ENCODE peak calls at places on chromosomes 11 and 22, in six cellular contexts. One of them, this sample, is unnamed.

GRCh38 chr11:44621140-44621681 is 55.7 kb downstream of the CD82 start:
- DNase-seq in mesenchymal stem cell: peak; percentile 74
- DNase-seq in IMR-90: peak; percentile 41
- DNase-seq in H1: peak; percentile 98
- DNase-seq in trophoblast cell: peak; percentile 81
- DNase-seq in neuronal stem cell: peak; percentile 81
- DNase-seq in this sample: peak; percentile 86

GRCh38 chr11:24373516-24373915 is 123.3 kb upstream of the LUZP2 start:
- DNase-seq in trophoblast cell: no peak
- DNase-seq in H1: no peak
- DNase-seq in IMR-90: peak; percentile 3
- DNase-seq in neuronal stem cell: no peak
- DNase-seq in mesenchymal stem cell: peak; percentile 81
- DNase-seq in this sample: no peak

GRCh38 chr11:11211186-11211585 is 141.9 kb downstream of the CSNK2A3 start:
- DNase-seq in trophoblast cell: peak; percentile 54
- DNase-seq in neuronal stem cell: no peak
- DNase-seq in IMR-90: no peak
- DNase-seq in mesenchymal stem cell: no peak
- DNase-seq in H1: no peak
- DNase-seq in this sample: no peak

GRCh38 chr22:39735776-39736175 is 157.8 kb downstream of the ENTHD1 start:
- DNase-seq in IMR-90: no peak
- DNase-seq in H1: peak; percentile 32
- DNase-seq in neuronal stem cell: no peak
- DNase-seq in mesenchymal stem cell: no peak
- DNase-seq in trophoblast cell: no peak
- DNase-seq in this sample: no peak

GRCh38 chr22:30931541-30932300 is 36.9 kb downstream of the MORC2 start:
- DNase-seq in trophoblast cell: no peak
- DNase-seq in H1: no peak
- DNase-seq in mesenchymal stem cell: no peak
- DNase-seq in IMR-90: no peak
- DNase-seq in neuronal stem cell: no peak
- DNase-seq in this sample: no peak

GRCh38 chr22:36192601-36193000 is 9.0 kb downstream of the APOL4 start:
- DNase-seq in H1: no peak
- DNase-seq in neuronal stem cell: no peak
- DNase-seq in trophoblast cell: no peak
- DNase-seq in mesenchymal stem cell: no peak
- DNase-seq in IMR-90: no peak
- DNase-seq in this sample: no peak

GRCh38 chr11:119907122-119907933 is 178.3 kb upstream of the NECTIN1 start:
- DNase-seq in neuronal stem cell: no peak
- DNase-seq in mesenchymal stem cell: no peak
- DNase-seq in H1: no peak
- DNase-seq in trophoblast cell: peak; percentile 95
- DNase-seq in IMR-90: no peak
- DNase-seq in this sample: peak; percentile 48

GRCh38 chr22:38108561-38109319 is 1.7 kb downstream of the BAIAP2L2 start:
- DNase-seq in trophoblast cell: peak; percentile 23
- DNase-seq in IMR-90: no peak
- DNase-seq in H1: no peak
- DNase-seq in neuronal stem cell: no peak
- DNase-seq in mesenchymal stem cell: no peak
- DNase-seq in this sample: no peak

GRCh38 chr11:13486926-13487660 is 8.7 kb downstream of the PTH start:
- DNase-seq in IMR-90: no peak
- DNase-seq in H1: peak; percentile 91
- DNase-seq in neuronal stem cell: peak; percentile 49
- DNase-seq in trophoblast cell: peak; percentile 86
- DNase-seq in mesenchymal stem cell: peak; percentile 41
- DNase-seq in this sample: peak; percentile 95

DNA sequence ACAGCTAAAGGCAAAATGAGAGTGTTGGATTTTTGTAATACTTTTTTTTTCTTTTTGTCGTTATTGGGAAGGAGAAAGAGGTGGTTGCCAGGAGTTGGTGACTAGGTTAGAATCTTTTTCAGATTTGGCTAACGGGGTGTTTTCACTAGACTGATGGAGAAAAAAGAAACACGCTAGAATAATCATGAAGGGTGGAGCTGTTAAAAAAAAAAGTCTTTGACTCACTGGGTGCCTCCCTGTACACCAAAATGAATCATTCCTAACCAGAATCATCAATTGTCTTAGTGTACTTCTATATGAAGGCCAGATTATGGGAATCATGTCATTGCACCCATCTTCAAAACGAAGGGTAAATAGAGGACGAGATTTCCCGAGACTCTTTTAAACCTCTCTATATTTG is 12.6 kb downstream of the BLID start:
- DNase-seq in neuronal stem cell: no peak
- DNase-seq in H1: no peak
- DNase-seq in trophoblast cell: no peak
- DNase-seq in IMR-90: peak; percentile 61
- DNase-seq in mesenchymal stem cell: no peak
- DNase-seq in this sample: no peak
- H3K4ac ChIP-seq in neuronal stem cell: no peak overlapping the region
- H3K4ac ChIP-seq in H1: no peak overlapping the region
- H3K4ac ChIP-seq in trophoblast cell: no peak overlapping the region
- H3K4ac ChIP-seq in IMR-90: peak overlapping the region; percentile 14
- H3K4ac ChIP-seq in mesenchymal stem cell: no peak overlapping the region
- H3K4ac ChIP-seq in this sample: no peak overlapping the region

GRCh38 chr11:113771964-113772363 is 1.5 kb downstream of the ZW10 start:
- DNase-seq in mesenchymal stem cell: no peak
- DNase-seq in neuronal stem cell: no peak
- DNase-seq in trophoblast cell: no peak
- DNase-seq in H1: no peak
- DNase-seq in IMR-90: no peak
- DNase-seq in this sample: no peak
- H3K4me3 ChIP-seq in mesenchymal stem cell: no peak overlapping the region
- H3K4me3 ChIP-seq in neuronal stem cell: no peak overlapping the region
- H3K4me3 ChIP-seq in trophoblast cell: no peak overlapping the region
- H3K4me3 ChIP-seq in H1: peak overlapping the region; percentile 93
- H3K4me3 ChIP-seq in IMR-90: no peak overlapping the region
- H3K4me3 ChIP-seq in this sample: no peak overlapping the region

DNA sequence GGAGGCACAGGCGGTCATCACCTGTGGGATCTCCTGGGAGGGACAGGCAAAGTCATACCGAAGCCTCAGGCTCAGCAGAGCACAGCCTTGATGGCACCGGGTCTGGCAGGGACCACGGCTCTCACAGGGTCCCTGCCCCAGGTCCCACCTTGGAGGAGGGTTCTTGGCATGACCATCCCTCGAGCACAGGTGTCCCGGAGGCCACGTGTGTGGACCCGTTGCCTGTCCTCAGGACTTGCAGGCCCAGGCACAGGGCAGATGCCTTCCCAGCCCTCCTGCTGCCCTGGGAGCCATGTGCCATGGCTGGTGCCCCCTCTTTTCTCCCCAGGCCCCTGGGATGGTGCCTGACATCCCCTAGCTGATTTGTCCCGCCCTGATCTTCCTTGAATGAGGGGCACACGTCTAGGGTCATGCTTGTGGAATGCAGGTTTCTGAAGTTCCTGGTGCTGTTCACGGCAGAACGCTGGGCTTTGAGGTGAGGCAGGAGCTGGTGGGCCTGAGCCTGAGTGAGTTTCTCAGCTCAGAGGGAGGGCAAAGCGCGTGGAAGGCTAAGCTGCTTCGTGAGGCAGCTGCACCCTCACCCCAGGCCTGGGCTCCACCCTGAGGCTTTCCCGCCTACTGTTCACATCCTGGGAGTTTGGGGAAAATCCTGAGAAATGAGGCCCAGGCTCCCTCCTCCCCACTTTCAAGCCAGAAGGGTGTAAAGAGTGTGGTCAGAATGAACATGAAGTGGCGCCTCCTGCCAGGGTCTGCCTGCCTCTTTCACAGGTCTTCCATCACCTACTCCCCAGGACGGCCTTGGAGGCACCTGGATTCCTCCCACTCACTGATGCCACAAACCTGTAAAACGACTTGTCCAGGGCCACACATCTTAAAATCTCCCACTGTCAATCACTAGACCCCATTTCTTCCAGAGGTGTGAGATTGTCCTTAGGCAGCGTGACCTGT is 325.8 kb upstream of the B3GAT1 start:
- DNase-seq in neuronal stem cell: no peak
- DNase-seq in mesenchymal stem cell: no peak
- DNase-seq in H1: no peak
- DNase-seq in IMR-90: no peak
- DNase-seq in trophoblast cell: no peak
- DNase-seq in this sample: no peak
- H3K4ac ChIP-seq in neuronal stem cell: no peak overlapping the region
- H3K4ac ChIP-seq in mesenchymal stem cell: no peak overlapping the region
- H3K4ac ChIP-seq in H1: peak overlapping the region; percentile 78
- H3K4ac ChIP-seq in IMR-90: no peak overlapping the region
- H3K4ac ChIP-seq in trophoblast cell: no peak overlapping the region
- H3K4ac ChIP-seq in this sample: no peak overlapping the region

GRCh38 chr22:20430641-20431519 is 6.7 kb downstream of the SCARF2 start:
- DNase-seq in trophoblast cell: peak; percentile 84
- DNase-seq in neuronal stem cell: peak; percentile 61
- DNase-seq in IMR-90: no peak
- DNase-seq in mesenchymal stem cell: peak; percentile 69
- DNase-seq in H1: peak; percentile 74
- DNase-seq in this sample: peak; percentile 85

GRCh38 chr22:20428496-20429253 is 8.9 kb downstream of the SCARF2 start:
- DNase-seq in mesenchymal stem cell: no peak
- DNase-seq in trophoblast cell: no peak
- DNase-seq in H1: no peak
- DNase-seq in IMR-90: no peak
- DNase-seq in neuronal stem cell: no peak
- DNase-seq in this sample: no peak

GRCh38 chr22:20430101-20430640 is 7.5 kb downstream of the SCARF2 start:
- DNase-seq in IMR-90: no peak
- DNase-seq in mesenchymal stem cell: no peak
- DNase-seq in neuronal stem cell: no peak
- DNase-seq in H1: no peak
- DNase-seq in trophoblast cell: peak; percentile 29
- DNase-seq in this sample: peak; percentile 43

GRCh38 chr22:20427945-20428417 is 9.6 kb downstream of the SCARF2 start:
- DNase-seq in neuronal stem cell: no peak
- DNase-seq in trophoblast cell: no peak
- DNase-seq in H1: no peak
- DNase-seq in IMR-90: no peak
- DNase-seq in mesenchymal stem cell: no peak
- DNase-seq in this sample: no peak

GRCh38 chr22:20429254-20430100 is 8.1 kb downstream of the SCARF2 start:
- DNase-seq in H1: peak; percentile 90
- DNase-seq in trophoblast cell: peak; percentile 86
- DNase-seq in IMR-90: no peak
- DNase-seq in neuronal stem cell: peak; percentile 72
- DNase-seq in mesenchymal stem cell: no peak
- DNase-seq in this sample: peak; percentile 77
- H3K4me3 ChIP-seq in H1: peak overlapping the region; percentile 49
- H3K4me3 ChIP-seq in trophoblast cell: no peak overlapping the region
- H3K4me3 ChIP-seq in IMR-90: no peak overlapping the region
- H3K4me3 ChIP-seq in neuronal stem cell: peak overlapping the region; percentile 73
- H3K4me3 ChIP-seq in mesenchymal stem cell: no peak overlapping the region
- H3K4me3 ChIP-seq in this sample: no peak overlapping the region